ENCODE peak calls at places on chromosomes 5 and 9, in eight cellular contexts. F, J, A, D, L, T, V and W are unnamed samples.

GRCh38 chr5:74130141-74130897 is 504.3 kb downstream of the ARHGEF28 start:
- DNase-seq in L (no peak), A (no peak), J (no peak), D (no peak), T (no peak), F (no peak), V (no peak), W (no peak)

GRCh38 chr9:21558627-21559401 is 76.7 kb upstream of the IFNE start:
- DNase-seq in F (no peak), T (no peak), L (no peak), D (peak; percentile 69), J (peak; percentile 57), V (no peak), A (no peak), W (peak; percentile 20)

GRCh38 chr5:110896901-110897300 is 158.1 kb downstream of the SLC25A46 start:
- DNase-seq in V (no peak), L (no peak), T (no peak), A (no peak), J (peak; percentile 46), F (no peak), D (peak; percentile 95), W (peak; percentile 16)

GRCh38 chr9:134891713-134892112 is 11.1 kb downstream of the FCN2 start:
- DNase-seq in D (no peak), T (no peak), A (no peak), J (no peak), F (no peak), V (peak; percentile 8), L (no peak), W (no peak)

GRCh38 chr9:135016876-135017275 is 70.6 kb upstream of the OLFM1 start:
- DNase-seq in T (no peak), L (no peak), J (no peak), A (no peak), F (peak; percentile 39), V (no peak), D (no peak), W (no peak)

GRCh38 chr5:180330270-180330648 is 22.9 kb downstream of the GFPT2 start:
- DNase-seq in A (no peak), L (no peak), J (no peak), T (no peak), D (no peak), V (no peak), F (no peak), W (no peak)

GRCh38 chr5:35794688-35795375 is 61.9 kb upstream of the IL7R start:
- DNase-seq in V (no peak), L (no peak), A (no peak), D (no peak), T (no peak), F (no peak), J (no peak), W (no peak)

GRCh38 chr5:149664666-149665415 is 65.3 kb upstream of the PPARGC1B start:
- DNase-seq in L (no peak), V (no peak), J (no peak), T (no peak), A (no peak), D (no peak), F (no peak), W (no peak)

GRCh38 chr5:14663734-14664269 is 716 bp upstream of the OTULIN start:
- DNase-seq in T (no peak), L (no peak), F (peak; percentile 49), A (no peak), V (no peak), J (peak; percentile 41), D (no peak), W (no peak)

GRCh38 chr5:36602711-36603321 is 3.6 kb upstream of the SLC1A3 start:
- DNase-seq in A (no peak), J (no peak), V (no peak), L (no peak), F (no peak), D (no peak), T (peak; percentile 28), W (no peak)

GRCh38 chr9:81519816-81520215 is 169.5 kb downstream of the TLE1 start:
- DNase-seq in F (no peak), D (no peak), A (no peak), V (no peak), L (no peak), T (no peak), J (peak; percentile 12), W (no peak)

GRCh38 chr5:5486122-5486521 is 63.6 kb downstream of the ICE1 start:
- DNase-seq in L (no peak), D (no peak), A (no peak), F (no peak), T (no peak), J (no peak), V (no peak), W (no peak)

GRCh38 chr5:139578348-139578724 is 17.2 kb downstream of the UBE2D2 start:
- DNase-seq in J (no peak), F (no peak), A (no peak), T (no peak), L (no peak), D (no peak), V (no peak), W (no peak)
- H3K36me3 ChIP-seq in J (no peaks in the 10 kb centered on the region), F (no peaks in the 10 kb centered on the region), A (no peaks in the 10 kb centered on the region), T (peaks cover 2% of the 10 kb centered on the region), L (peaks cover 7% of the 10 kb centered on the region), D (no peaks in the 10 kb centered on the region), V (no peaks in the 10 kb centered on the region), W (peaks cover 3% of the 10 kb centered on the region)

DNA sequence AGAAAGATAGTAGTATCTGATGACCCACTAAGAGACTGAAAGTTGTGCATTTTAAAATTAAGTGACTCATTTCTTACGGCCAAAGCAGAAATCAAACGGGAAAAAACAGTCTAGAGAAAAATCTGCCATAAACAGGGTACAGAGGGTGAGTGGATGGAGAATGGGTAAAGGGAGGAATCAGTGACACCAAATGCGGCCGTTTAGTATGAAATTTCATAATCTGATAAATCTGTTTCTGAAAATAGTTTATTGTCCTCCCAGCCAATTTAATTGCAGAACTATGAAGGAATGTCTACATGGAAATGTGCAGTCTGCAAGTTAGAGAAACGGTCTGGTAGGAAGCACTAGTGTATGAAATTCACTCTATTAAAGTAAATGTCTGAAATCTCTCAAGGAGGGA is 39.5 kb downstream of the ADAMTS12 start:
- DNase-seq in L (no peak), F (no peak), T (no peak), D (peak; percentile 44), J (peak; percentile 42), V (no peak), A (no peak), W (no peak)
- H3K4me3 ChIP-seq in L (peak overlapping the region; percentile 6), F (no peak overlapping the region), T (no peak overlapping the region), D (peak overlapping the region; percentile 45), J (no peak overlapping the region), V (no peak overlapping the region), A (peak overlapping the region; percentile 1), W (no peak overlapping the region)

DNA sequence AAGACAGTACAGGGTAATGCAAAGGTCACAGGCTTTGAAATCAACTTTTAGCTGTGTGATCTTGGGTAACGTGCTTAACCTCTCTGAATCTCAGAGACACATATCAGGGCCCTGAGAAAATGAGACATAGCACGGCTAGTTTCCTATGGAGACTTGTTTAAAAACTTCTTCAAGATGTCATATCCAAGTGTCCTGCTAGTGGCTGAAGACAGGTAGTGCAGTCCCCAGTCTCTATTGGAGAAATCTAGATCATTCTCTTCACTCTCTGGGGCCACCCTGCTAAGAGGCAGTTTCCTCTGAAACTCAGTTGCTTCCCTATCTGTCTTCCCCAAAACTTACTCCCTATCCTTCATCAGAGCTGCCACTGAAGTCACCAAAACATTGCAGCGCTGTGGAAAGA is 30.3 kb upstream of the GRXCR2 start:
- DNase-seq in A (no peak), F (no peak), D (no peak), J (no peak), T (no peak), L (no peak), V (no peak), W (peak; percentile 17)
- TF ChIP-seq CTCF in A (no peak), F (no peak), D (peak; percentile 32), J (peak; percentile 32), T (peak; percentile 41), L (no peak), V (no peak), W (peak; percentile 26)

GRCh38 chr9:130608554-130609122 is 29.3 kb downstream of the FUBP3 start:
- DNase-seq in T (no peak), J (no peak), V (no peak), F (no peak), D (no peak), A (no peak), L (no peak), W (no peak)
- H3K36me3 ChIP-seq in T (peaks cover 7% of the 10 kb centered on the region), J (peaks cover 8% of the 10 kb centered on the region), V (no peaks in the 10 kb centered on the region), F (peaks cover 10% of the 10 kb centered on the region), D (peaks cover 4% of the 10 kb centered on the region), A (peaks cover 19% of the 10 kb centered on the region), L (peaks cover 28% of the 10 kb centered on the region), W (peaks cover 13% of the 10 kb centered on the region)

GRCh38 chr9:136799854-136800657 is 3.9 kb downstream of the CCDC183 start:
- DNase-seq in D (peak; percentile 44), T (peak; percentile 78), L (no peak), J (peak; percentile 71), A (no peak), F (peak; percentile 80), V (peak; percentile 65), W (peak; percentile 71)
- H3K4me3 ChIP-seq in D (peak overlapping the region; percentile 34), T (peak overlapping the region; percentile 69), L (peak overlapping the region; percentile 5), J (peak overlapping the region; percentile 68), A (peak overlapping the region; percentile 48), F (peak overlapping the region; percentile 49), V (no peak overlapping the region), W (peak overlapping the region; percentile 25)

DNA sequence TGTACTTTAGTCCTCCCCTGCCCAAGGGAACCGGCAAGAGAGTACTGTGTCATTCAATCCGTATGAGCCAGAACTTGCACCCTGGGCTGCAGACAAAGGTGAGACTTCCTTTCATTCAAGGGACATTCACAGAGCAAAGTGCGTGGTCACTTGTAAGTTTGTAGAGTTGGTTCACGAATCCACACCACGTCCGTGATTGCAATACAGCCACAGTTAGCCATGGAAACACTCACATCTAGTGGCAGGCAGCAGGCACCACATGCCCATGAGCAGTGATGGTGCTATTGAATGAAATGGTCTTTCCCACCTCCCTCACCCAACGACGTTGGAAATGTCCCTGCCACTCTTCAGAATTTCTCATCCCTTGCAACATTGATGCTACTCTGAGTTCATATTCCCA is 72.6 kb downstream of the SYK start:
- DNase-seq in A (no peak), J (no peak), V (no peak), D (no peak), T (no peak), L (no peak), F (no peak), W (no peak)
- TF ChIP-seq CTCF in A (no peak), J (no peak), V (no peak), D (no peak), T (no peak), L (no peak), F (no peak), W (no peak)